ENCODE peak calls at places on chromosome 11, in nine cellular contexts. R, O, I, N, V, M, J, D and W are unnamed samples. For H3K9me3, the result is how much of the 10 kb centered on the place peaks cover.

GRCh38 chr11:108947654-108948570 is 283.0 kb downstream of the DDX10 start:
- DNase-seq in R (no peak), O (peak), I (no peak), N (no peak), V (no peak), M (no peak), J (no peak), D (no peak), W (no peak)

GRCh38 chr11:131483453-131483852 is 113.0 kb downstream of the NTM start:
- DNase-seq in R (no peak), O (no peak), I (no peak), N (no peak), V (no peak), M (no peak), J (no peak), D (no peak), W (no peak)

GRCh38 chr11:57116654-57117053 is 65.1 kb upstream of the LRRC55 start:
- DNase-seq in R (peak), O (peak), I (peak), N (peak), V (no peak), M (no peak), J (no peak), D (no peak), W (peak)

GRCh38 chr11:120219935-120220746 is 9.3 kb downstream of the OAF start:
- DNase-seq in R (no peak), O (no peak), I (peak), N (no peak), V (no peak), M (no peak), J (no peak), D (no peak), W (no peak)

GRCh38 chr11:17573526-17573925 is 26.5 kb downstream of the OTOG start:
- DNase-seq in R (no peak), O (no peak), I (no peak), N (peak), V (no peak), M (no peak), J (no peak), D (no peak), W (no peak)

GRCh38 chr11:47441421-47441820 is 7.5 kb downstream of the RAPSN start:
- DNase-seq in R (no peak), O (no peak), I (no peak), N (no peak), V (no peak), M (no peak), J (no peak), D (no peak), W (no peak)

GRCh38 chr11:131476266-131476665 is 105.9 kb downstream of the NTM start:
- DNase-seq in R (no peak), O (no peak), I (no peak), N (no peak), V (no peak), M (no peak), J (no peak), D (no peak), W (no peak)

GRCh38 chr11:3614742-3615171 is 27.0 kb downstream of the ART5 start:
- DNase-seq in R (no peak), O (no peak), I (no peak), N (no peak), V (peak), M (no peak), J (no peak), D (no peak), W (no peak)

GRCh38 chr11:17476317-17477083 is at the start of gene ABCC8:
- DNase-seq in R (no peak), O (no peak), I (no peak), N (no peak), V (no peak), M (no peak), J (no peak), D (no peak), W (no peak)

GRCh38 chr11:3859373-3859881 is 4.0 kb downstream of the STIM1 start:
- DNase-seq in R (peak), O (no peak), I (no peak), N (peak), V (no peak), M (no peak), J (peak), D (no peak), W (peak)

GRCh38 chr11:65538232-65538914 is 13.5 kb downstream of the SCYL1 start:
- DNase-seq in R (no peak), O (no peak), I (no peak), N (peak), V (no peak), M (no peak), J (no peak), D (peak), W (no peak)

GRCh38 chr11:104531075-104531474 is 367.1 kb upstream of the PDGFD start:
- DNase-seq in R (no peak), O (peak), I (no peak), N (no peak), V (no peak), M (no peak), J (no peak), D (no peak), W (no peak)

GRCh38 chr11:104529916-104530315 is 366.0 kb upstream of the PDGFD start:
- DNase-seq in R (no peak), O (no peak), I (no peak), N (no peak), V (no peak), M (no peak), J (no peak), D (no peak), W (no peak)

GRCh38 chr11:104531894-104532293 is 366.4 kb downstream of the CASP12 start:
- DNase-seq in R (no peak), O (no peak), I (no peak), N (no peak), V (no peak), M (no peak), J (no peak), D (no peak), W (no peak)

GRCh38 chr11:104538313-104538712 is 359.9 kb downstream of the CASP12 start:
- DNase-seq in R (no peak), O (no peak), I (no peak), N (no peak), V (no peak), M (no peak), J (no peak), D (no peak), W (no peak)

DNA sequence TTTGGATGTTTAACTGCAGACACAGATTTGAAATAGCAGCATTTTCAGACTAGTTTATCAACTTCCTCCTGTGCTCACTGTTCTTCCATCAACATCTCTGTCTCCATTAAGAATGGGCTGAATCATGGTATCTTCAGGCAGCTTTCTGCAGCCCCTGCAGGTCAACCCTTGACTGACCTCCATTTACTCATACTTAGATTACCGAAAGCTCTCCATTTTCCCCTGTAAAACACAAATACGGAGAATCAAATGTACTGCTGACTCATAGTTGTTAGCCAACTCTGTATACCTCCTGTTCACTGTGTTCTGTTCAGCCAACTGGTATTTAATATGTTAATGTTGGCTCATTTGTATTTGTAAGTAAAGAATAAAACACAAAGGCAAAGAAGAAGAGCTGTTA is 364.0 kb downstream of the CASP12 start:
- DNase-seq in R (no peak), O (peak), I (no peak), N (no peak), V (no peak), M (no peak), J (no peak), D (no peak), W (no peak)
- H3K9me3 ChIP-seq in R (under half), O (under half), I (under half), N (under half), V (under half), M (under half), J (under half), D (under half), W (under half)

GRCh38 chr11:46345131-46345597 is 2.1 kb upstream of the DGKZ start:
- DNase-seq in R (peak), O (no peak), I (no peak), N (peak), V (peak), M (no peak), J (peak), D (no peak), W (no peak)
- H3K4me3 ChIP-seq in R (peak), O (no peak), I (no peak), N (peak), V (peak), M (peak), J (peak), D (peak), W (no peak)

GRCh38 chr11:2482745-2483144 is 37.9 kb downstream of the KCNQ1 start:
- DNase-seq in R (no peak), O (no peak), I (no peak), N (no peak), V (no peak), M (no peak), J (no peak), D (no peak), W (no peak)
- H3K9me3 ChIP-seq in R (under half), O (under half), I (under half), N (under half), V (under half), M (under half), J (under half), D (under half), W (under half)

GRCh38 chr11:20157768-20158167 is 2.5 kb downstream of the DBX1 start:
- DNase-seq in R (no peak), O (no peak), I (no peak), N (no peak), V (no peak), M (no peak), J (no peak), D (no peak), W (no peak)

GRCh38 chr11:20156876-20157613 is 3.2 kb downstream of the DBX1 start:
- DNase-seq in R (no peak), O (no peak), I (no peak), N (no peak), V (no peak), M (no peak), J (no peak), D (no peak), W (no peak)

GRCh38 chr11:20154381-20154780 is 5.9 kb downstream of the DBX1 start:
- DNase-seq in R (no peak), O (no peak), I (no peak), N (no peak), V (no peak), M (no peak), J (no peak), D (no peak), W (no peak)

GRCh38 chr11:20155683-20156279 is 4.5 kb downstream of the DBX1 start:
- DNase-seq in R (no peak), O (no peak), I (no peak), N (no peak), V (no peak), M (no peak), J (no peak), D (no peak), W (no peak)

GRCh38 chr11:20156280-20156875 is 3.9 kb downstream of the DBX1 start:
- DNase-seq in R (no peak), O (no peak), I (no peak), N (no peak), V (no peak), M (no peak), J (no peak), D (no peak), W (no peak)
- H3K4me3 ChIP-seq in R (peak), O (peak), I (no peak), N (no peak), V (peak), M (peak), J (no peak), D (no peak), W (no peak)

GRCh38 chr11:70678931-70679900 is 280.9 kb downstream of the CTTN start:
- DNase-seq in R (no peak), O (no peak), I (no peak), N (no peak), V (peak), M (no peak), J (no peak), D (no peak), W (no peak)
- H3K9me3 ChIP-seq in R (under half), O (under half), I (under half), N (under half), V (under half), M (under half), J (under half), D (under half), W (under half)

GRCh38 chr11:86551286-86551685 is 121.1 kb downstream of the ME3 start:
- DNase-seq in R (peak), O (peak), I (peak), N (no peak), V (no peak), M (no peak), J (peak), D (no peak), W (no peak)
- H3K4me3 ChIP-seq in R (no peak), O (no peak), I (no peak), N (no peak), V (no peak), M (no peak), J (no peak), D (no peak), W (no peak)

GRCh38 chr11:62721994-62722393 is 5.3 kb downstream of the HNRNPUL2 start:
- DNase-seq in R (no peak), O (no peak), I (no peak), N (no peak), V (no peak), M (no peak), J (no peak), D (peak), W (no peak)
- H3K9me3 ChIP-seq in R (under half), O (under half), I (under half), N (under half), V (under half), M (under half), J (under half), D (under half), W (under half)

DNA sequence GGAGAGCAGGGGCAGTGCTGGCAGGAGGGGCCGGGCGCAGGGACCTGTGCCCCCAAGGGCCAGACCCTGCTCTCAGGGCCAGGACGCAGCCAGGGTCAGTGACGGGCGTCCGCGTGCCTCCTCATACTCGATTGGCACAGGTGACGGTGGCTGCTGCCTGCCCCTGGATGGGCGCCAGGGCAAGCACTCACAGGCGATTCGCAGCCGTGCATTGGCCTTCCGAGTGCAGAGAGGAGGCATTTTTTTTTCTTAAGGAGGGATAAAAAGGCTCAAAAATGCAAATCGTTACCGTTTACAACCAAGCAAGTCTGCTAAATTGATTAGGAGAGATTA is 42.8 kb downstream of the MACROD1 start:
- DNase-seq in R (peak), O (no peak), I (no peak), N (peak), V (peak), M (no peak), J (peak), D (peak), W (peak)
- H3K4me3 ChIP-seq in R (no peak), O (no peak), I (no peak), N (no peak), V (no peak), M (no peak), J (no peak), D (no peak), W (no peak)